ENCODE peak calls at places on chromosome 21, in nine cellular contexts. A is RWPE1, F is AG09319, T is lung, V is HCT116, Y is B cell, X is mucosa of descending colon, N is OCI-LY7, K is AG09309. H is an unnamed sample.

GRCh38 chr21:35294231-35294898 is 245.3 kb upstream of the RUNX1 start:
- DNase-seq in A (no peak), F (no peak), T (no peak), V (peak; percentile 86), Y (no peak), X (no peak), N (no peak), K (no peak), H (peak; percentile 50)

GRCh38 chr21:17690078-17690494 is 77.4 kb upstream of the BTG3 start:
- DNase-seq in A (no peak), F (no peak), T (no peak), V (no peak), Y (no peak), X (no peak), N (no peak), K (no peak), H (no peak)

GRCh38 chr21:39852726-39853510 is 14.3 kb upstream of the PCP4 start:
- DNase-seq in A (no peak), F (no peak), T (no peak), V (no peak), Y (no peak), X (no peak), N (no peak), K (no peak), H (no peak)

GRCh38 chr21:45011426-45011825 is 63.0 kb upstream of the ADARB1 start:
- DNase-seq in A (no peak), F (no peak), T (no peak), V (no peak), Y (no peak), X (peak; percentile 36), N (no peak), K (no peak), H (no peak)

GRCh38 chr21:45576838-45577737 is 34.8 kb upstream of the SLC19A1 start:
- DNase-seq in A (no peak), F (no peak), T (no peak), V (no peak), Y (no peak), X (no peak), N (no peak), K (no peak), H (no peak)

GRCh38 chr21:45535341-45536081 is 6.7 kb downstream of the SLC19A1 start:
- DNase-seq in A (no peak), F (no peak), T (no peak), V (no peak), Y (no peak), X (peak; percentile 51), N (no peak), K (no peak), H (no peak)

GRCh38 chr21:33761104-33762036 is 119.1 kb downstream of the ITSN1 start:
- DNase-seq in A (peak; percentile 78), F (peak; percentile 83), T (no peak), V (peak; percentile 66), Y (no peak), X (no peak), N (no peak), K (peak; percentile 96), H (no peak)

GRCh38 chr21:33670076-33670475 is 27.8 kb downstream of the ITSN1 start:
- DNase-seq in A (no peak), F (no peak), T (no peak), V (no peak), Y (no peak), X (no peak), N (no peak), K (no peak), H (no peak)

GRCh38 chr21:45970674-45971486 is 10.7 kb upstream of the COL6A1 start:
- DNase-seq in A (peak; percentile 41), F (no peak), T (no peak), V (no peak), Y (peak; percentile 62), X (peak; percentile 55), N (peak; percentile 10), K (no peak), H (peak; percentile 85)

GRCh38 chr21:45032977-45033705 is 41.2 kb upstream of the ADARB1 start:
- DNase-seq in A (no peak), F (no peak), T (no peak), V (no peak), Y (no peak), X (no peak), N (no peak), K (no peak), H (no peak)

GRCh38 chr21:45959779-45960390 is 21.7 kb upstream of the COL6A1 start:
- DNase-seq in A (no peak), F (no peak), T (no peak), V (no peak), Y (no peak), X (no peak), N (no peak), K (no peak), H (no peak)

GRCh38 chr21:43618940-43619339 is 40.3 kb downstream of the HSF2BP start:
- DNase-seq in A (no peak), F (no peak), T (no peak), V (no peak), Y (no peak), X (peak; percentile 76), N (no peak), K (no peak), H (no peak)

GRCh38 chr21:42964086-42964485 is 10.3 kb upstream of the PKNOX1 start:
- DNase-seq in A (no peak), F (no peak), T (no peak), V (no peak), Y (no peak), X (no peak), N (no peak), K (no peak), H (no peak)

DNA sequence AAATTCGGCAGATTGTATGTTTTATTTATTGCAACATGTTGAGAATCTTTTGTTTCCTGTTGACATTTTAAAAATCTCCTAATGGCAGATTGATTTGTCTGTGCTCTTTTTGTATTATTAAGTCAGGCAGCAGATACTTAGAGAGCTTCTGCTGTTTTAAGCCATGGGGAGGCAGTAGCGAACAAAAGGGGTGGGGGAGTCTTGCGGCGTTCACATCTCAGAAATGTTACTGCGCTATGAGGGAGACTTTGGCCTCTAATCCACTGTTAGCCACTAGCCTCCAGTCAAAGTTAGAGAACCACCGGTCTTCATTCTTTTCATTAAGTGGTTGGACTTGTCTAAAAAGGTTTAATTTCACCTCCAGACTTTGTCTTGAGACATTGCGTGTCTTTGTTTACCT is 93.6 kb downstream of the DYRK1A start:
- DNase-seq in A (no peak), F (no peak), T (no peak), V (no peak), Y (no peak), X (no peak), N (no peak), K (no peak), H (no peak)
- TF ChIP-seq CTCF in A (no peak), F (peak; percentile 2), T (no peak), V (no peak), Y (peak; percentile 15), X (no peak), N (peak; percentile 65), K (no peak), H (no peak)

DNA sequence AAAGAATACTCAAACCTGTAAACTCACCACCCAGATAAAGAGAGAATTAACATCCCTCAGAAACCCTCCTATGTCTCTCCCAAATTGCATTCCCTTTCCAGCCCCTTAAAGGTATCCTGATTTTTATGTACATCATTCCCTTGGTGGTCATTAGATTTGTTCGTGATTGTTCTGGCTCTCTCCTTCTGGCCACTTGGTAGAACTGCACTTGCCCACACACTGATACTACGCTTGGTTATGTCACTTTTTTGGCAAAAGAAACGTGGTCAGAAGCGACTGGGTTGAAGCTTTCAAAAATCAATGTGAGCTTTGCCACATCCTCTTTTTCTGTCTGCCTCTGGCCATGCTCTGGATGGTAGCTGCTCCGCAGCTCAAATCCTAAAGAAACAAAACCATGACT is 76.3 kb downstream of the KRTAP19-8 start:
- DNase-seq in A (no peak), F (no peak), T (no peak), V (no peak), Y (no peak), X (no peak), N (no peak), K (no peak), H (no peak)
- TF ChIP-seq CTCF in A (no peak), F (no peak), T (no peak), V (no peak), Y (no peak), X (no peak), N (peak; percentile 10), K (no peak), H (no peak)

DNA sequence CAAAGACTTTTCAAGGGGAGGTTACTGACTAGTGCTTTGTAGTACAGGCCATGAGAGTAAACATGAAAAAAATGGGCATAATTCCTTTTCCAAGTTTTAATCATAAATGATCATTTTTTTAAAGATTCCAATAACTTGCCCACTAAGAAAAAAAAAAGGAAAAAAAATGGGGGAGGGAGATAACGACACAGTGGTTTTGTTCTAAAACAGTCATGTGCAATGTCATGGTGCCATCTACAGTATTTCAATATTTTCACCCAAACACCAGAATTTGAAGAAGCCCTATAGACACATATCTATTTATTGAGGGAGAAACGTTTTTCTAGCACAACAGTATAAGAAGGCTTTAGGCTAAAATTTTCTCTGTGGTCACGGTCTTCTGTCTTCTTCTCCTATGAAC is 250.2 kb downstream of the LTN1 start:
- DNase-seq in A (peak; percentile 30), F (no peak), T (no peak), V (no peak), Y (no peak), X (no peak), N (no peak), K (no peak), H (no peak)
- TF ChIP-seq CTCF in A (peak; percentile 23), F (peak; percentile 39), T (no peak), V (no peak), Y (no peak), X (no peak), N (peak; percentile 65), K (peak; percentile 49), H (no peak)

GRCh38 chr21:30444204-30444603 is 4.1 kb downstream of the KRTAP15-1 start:
- DNase-seq in A (no peak), F (no peak), T (no peak), V (no peak), Y (no peak), X (no peak), N (no peak), K (no peak), H (no peak)
- TF ChIP-seq CTCF in A (no peak), F (no peak), T (no peak), V (no peak), Y (no peak), X (no peak), N (no peak), K (no peak), H (no peak)

DNA sequence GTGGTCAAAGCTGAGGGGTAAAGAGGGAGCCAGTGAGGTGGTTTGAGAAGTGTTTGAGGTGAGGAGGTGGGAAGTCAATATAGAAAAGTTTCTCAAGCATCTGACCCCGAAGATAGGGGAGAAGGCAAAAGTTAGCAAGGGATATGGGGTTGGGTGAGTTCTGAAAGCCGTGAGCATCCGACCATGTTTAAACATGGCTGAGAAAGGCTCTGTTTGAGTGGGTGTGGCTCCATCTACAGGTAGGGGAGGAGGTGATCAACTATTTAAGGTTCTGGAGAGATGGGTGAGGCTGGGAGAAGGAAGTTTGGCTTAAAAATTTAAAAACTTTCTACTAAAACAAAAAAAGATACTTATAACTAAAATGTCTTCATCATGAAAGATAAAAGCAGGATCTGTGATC is 273.8 kb downstream of the KCNJ6 start:
- DNase-seq in A (no peak), F (no peak), T (no peak), V (peak; percentile 24), Y (no peak), X (no peak), N (peak; percentile 55), K (no peak), H (no peak)
- TF ChIP-seq CTCF in A (no peak), F (no peak), T (no peak), V (peak; percentile 54), Y (peak; percentile 32), X (no peak), N (peak; percentile 76), K (no peak), H (no peak)

GRCh38 chr21:36584980-36585940 is 105.3 kb upstream of the CLDN14 start:
- DNase-seq in A (no peak), F (no peak), T (no peak), V (no peak), Y (no peak), X (no peak), N (peak; percentile 31), K (no peak), H (no peak)
- TF ChIP-seq CTCF in A (no peak), F (no peak), T (no peak), V (peak; percentile 16), Y (no peak), X (no peak), N (peak; percentile 71), K (no peak), H (no peak)